ENCODE peak calls at places on chromosomes 11 and 22, in seven cellular contexts. T is cardiac fibroblast, Z is OCI-LY7, A is IMR-90, G is retinal pigment epithelial cell, X is AG04449, I is astrocyte of the spinal cord. S is an unnamed sample.

GRCh38 chr22:19043111-19044085 is 78.8 kb downstream of the DGCR2 start:
- DNase-seq in T (peak), Z (no peak), A (peak), G (no peak), X (no peak), I (no peak), S (no peak)

GRCh38 chr11:32830413-32830738 is 649 bp downstream of the PRRG4 start:
- DNase-seq in T (peak), Z (no peak), A (no peak), G (no peak), X (no peak), I (no peak), S (no peak)

GRCh38 chr11:112166561-112166960 is 611 bp upstream of the TEX12 start:
- DNase-seq in T (peak), Z (no peak), A (no peak), G (peak), X (no peak), I (no peak), S (no peak)

GRCh38 chr11:25576320-25576719 is 755.6 kb upstream of the ANO3 start:
- DNase-seq in T (no peak), Z (no peak), A (no peak), G (no peak), X (no peak), I (no peak), S (no peak)

GRCh38 chr22:49351761-49352221 is 475.9 kb downstream of the BRD1 start:
- DNase-seq in T (no peak), Z (peak), A (no peak), G (no peak), X (no peak), I (no peak), S (no peak)

GRCh38 chr22:45019861-45020655 is 10.3 kb upstream of the PHF21B start:
- DNase-seq in T (no peak), Z (no peak), A (no peak), G (no peak), X (no peak), I (no peak), S (no peak)

GRCh38 chr11:35126000-35126878 is 12.7 kb upstream of the CD44 start:
- DNase-seq in T (no peak), Z (peak), A (no peak), G (no peak), X (no peak), I (no peak), S (no peak)

GRCh38 chr11:8810331-8811301 is 100.4 kb upstream of the AKIP1 start:
- DNase-seq in T (peak), Z (no peak), A (peak), G (peak), X (no peak), I (peak), S (no peak)

GRCh38 chr22:48315415-48316244 is 1512.0 kb downstream of the BRD1 start:
- DNase-seq in T (no peak), Z (no peak), A (no peak), G (no peak), X (no peak), I (no peak), S (no peak)

GRCh38 chr11:33773399-33774355 is 643 bp downstream of the FBXO3 start:
- DNase-seq in T (peak), Z (peak), A (peak), G (no peak), X (no peak), I (no peak), S (no peak)

GRCh38 chr22:24695958-24696511 is 78.5 kb downstream of the PIWIL3 start:
- DNase-seq in T (peak), Z (no peak), A (peak), G (no peak), X (no peak), I (no peak), S (no peak)

GRCh38 chr11:62839050-62840015 is at the start of gene WDR74:
- DNase-seq in T (peak), Z (peak), A (peak), G (peak), X (peak), I (peak), S (peak)

DNA sequence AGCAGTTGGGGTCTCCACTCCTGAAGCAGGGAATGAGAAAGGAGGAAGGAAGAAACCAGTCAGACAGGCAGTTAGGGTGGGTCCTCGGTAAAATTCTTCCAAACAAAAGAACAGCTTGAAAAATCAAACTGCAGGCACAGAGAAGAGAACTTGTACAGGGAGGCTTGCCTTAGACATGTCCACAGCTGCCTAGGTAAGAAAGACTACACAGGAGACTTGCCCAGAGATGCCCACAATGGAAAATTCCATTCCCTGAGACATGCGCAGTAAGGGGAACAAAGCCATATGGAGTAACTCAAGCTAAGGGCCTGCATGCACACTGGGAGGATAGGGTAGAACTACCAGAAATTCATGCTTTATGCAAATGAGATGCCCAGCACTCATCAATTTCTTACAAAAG is 9.8 kb downstream of the KCNJ11 start:
- DNase-seq in T (no peak), Z (no peak), A (no peak), G (no peak), X (no peak), I (no peak), S (no peak)
- H3K4me3 ChIP-seq in T (no peak), Z (no peak), A (no peak), G (no peak), X (no peak), I (no peak), S (no peak)

GRCh38 chr22:30424471-30425326 is 869 bp upstream of the MTFP1 start:
- DNase-seq in T (peak), Z (peak), A (peak), G (peak), X (no peak), I (no peak), S (no peak)
- TF ChIP-seq CTCF in T (no peak), Z (peak), A (no peak), G (peak), X (no peak), I (no peak), S (no peak)

GRCh38 chr11:110529043-110529442 is 99.3 kb downstream of the FDX1 start:
- DNase-seq in T (peak), Z (peak), A (no peak), G (no peak), X (no peak), I (peak), S (no peak)
- H3K4me3 ChIP-seq in T (no peak), Z (no peak), A (no peak), G (no peak), X (no peak), I (no peak), S (no peak)

GRCh38 chr11:66311470-66311964 is 5.3 kb downstream of the CD248 start:
- DNase-seq in T (no peak), Z (no peak), A (no peak), G (no peak), X (no peak), I (no peak), S (no peak)

GRCh38 chr11:66310324-66310723 is 6.5 kb downstream of the CD248 start:
- DNase-seq in T (no peak), Z (no peak), A (no peak), G (no peak), X (no peak), I (no peak), S (no peak)

GRCh38 chr11:66312549-66313320 is 4.1 kb downstream of the CD248 start:
- DNase-seq in T (peak), Z (peak), A (peak), G (peak), X (peak), I (peak), S (peak)

GRCh38 chr11:66313321-66314185 is 3.3 kb downstream of the CD248 start:
- DNase-seq in T (peak), Z (no peak), A (peak), G (no peak), X (no peak), I (no peak), S (no peak)

DNA sequence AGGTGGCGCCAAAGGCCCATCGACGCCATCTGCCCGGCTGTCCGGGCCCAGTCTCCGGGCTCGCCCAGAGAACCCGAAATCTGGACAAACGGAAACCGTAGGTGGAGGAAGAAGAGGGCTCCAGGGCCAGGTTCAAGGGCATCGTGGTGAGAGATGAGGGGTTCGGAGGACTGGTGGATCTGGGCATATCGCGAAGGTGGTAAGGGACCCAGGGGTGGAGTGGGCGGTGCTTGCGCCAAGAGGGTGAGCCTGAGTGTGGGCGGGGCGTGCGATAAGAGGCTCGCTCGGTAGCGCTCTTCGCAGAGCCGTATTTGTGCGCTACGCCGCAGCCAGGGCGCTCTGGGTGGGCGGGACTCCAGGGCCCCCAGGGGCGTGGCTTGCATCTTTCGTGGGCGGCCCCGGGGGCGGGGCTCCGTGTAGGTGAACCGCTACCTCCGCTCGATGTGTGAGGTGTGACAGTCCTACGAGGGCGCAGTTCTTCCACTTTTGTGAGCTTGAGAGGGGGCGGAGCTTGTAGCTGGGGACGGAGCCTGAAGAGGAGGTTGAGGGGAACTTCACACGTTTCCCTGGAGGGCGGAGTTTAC is 4.8 kb downstream of the CD248 start:
- DNase-seq in T (peak), Z (peak), A (peak), G (peak), X (no peak), I (peak), S (peak)
- TF ChIP-seq CTCF in T (no peak), Z (peak), A (peak), G (no peak), X (peak), I (no peak), S (peak)

DNA sequence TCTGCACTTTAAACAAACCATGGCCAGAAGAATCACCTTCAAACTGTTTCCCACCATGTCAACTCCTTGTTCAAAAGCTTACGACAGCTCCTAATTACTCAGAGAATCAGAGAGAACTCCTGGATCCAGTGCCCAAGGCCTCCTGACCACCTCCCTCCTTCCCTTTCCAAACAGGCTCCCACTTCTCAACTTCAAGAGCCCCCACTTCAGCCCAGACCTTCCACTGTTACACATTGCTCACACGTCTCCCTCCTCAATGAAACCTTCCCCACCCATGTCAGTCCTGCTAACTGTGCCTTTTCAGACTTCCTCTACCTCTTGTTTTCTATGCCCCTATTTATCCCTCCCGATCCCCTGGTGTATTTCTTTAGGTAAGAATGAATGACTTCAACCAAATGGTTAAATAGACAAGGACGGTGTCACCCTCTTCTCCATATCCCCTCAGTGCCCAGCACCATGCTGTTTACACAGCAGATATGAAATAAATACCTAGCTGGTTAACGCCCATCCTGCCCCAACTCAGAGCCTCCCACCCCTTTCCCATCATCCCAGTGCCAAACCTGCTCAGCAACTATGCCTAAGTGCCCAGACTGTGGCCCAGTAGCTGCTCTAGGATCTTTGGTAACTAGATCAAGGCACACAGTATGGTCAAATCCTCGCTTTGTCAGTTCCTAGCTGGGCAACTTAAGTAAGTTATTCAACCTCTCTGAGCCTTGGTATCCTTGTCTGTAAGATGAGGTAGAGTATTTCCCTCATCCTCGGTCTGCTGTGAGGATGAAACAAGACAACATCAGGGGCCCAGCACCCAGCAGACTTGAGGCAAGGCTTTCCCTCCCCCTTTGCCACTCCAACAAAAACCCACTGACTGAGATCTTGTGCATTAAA is 36.8 kb downstream of the PLEKHA7 start:
- DNase-seq in T (no peak), Z (no peak), A (no peak), G (no peak), X (no peak), I (no peak), S (no peak)
- H3K4me3 ChIP-seq in T (no peak), Z (no peak), A (no peak), G (no peak), X (no peak), I (no peak), S (no peak)